ENCODE peak calls at places on chromosomes 11 and 22, in six cellular contexts. One of them, this sample, is unnamed.

GRCh38 chr11:6197466-6198200 is 1.4 kb upstream of the OR52W1 start:
- DNase-seq in HepG2: no peak
- DNase-seq in K562: no peak
- DNase-seq in GM12878: no peak
- DNase-seq in H1: no peak
- DNase-seq in HCT116: no peak
- DNase-seq in this sample: no peak

GRCh38 chr11:65288706-65289536 is 25.7 kb upstream of the CDC42EP2 start:
- DNase-seq in K562: no peak
- DNase-seq in H1: no peak
- DNase-seq in HepG2: no peak
- DNase-seq in GM12878: no peak
- DNase-seq in HCT116: no peak
- DNase-seq in this sample: no peak

GRCh38 chr11:13040969-13041561 is 31.9 kb downstream of the RASSF10 start:
- DNase-seq in H1: no peak
- DNase-seq in GM12878: no peak
- DNase-seq in HCT116: no peak
- DNase-seq in HepG2: no peak
- DNase-seq in K562: no peak
- DNase-seq in this sample: no peak

GRCh38 chr11:32374261-32374711 is 61.1 kb downstream of the WT1 start:
- DNase-seq in HCT116: peak; percentile 19
- DNase-seq in HepG2: peak; percentile 62
- DNase-seq in H1: peak; percentile 89
- DNase-seq in GM12878: peak; percentile 25
- DNase-seq in K562: peak; percentile 76
- DNase-seq in this sample: peak; percentile 46

GRCh38 chr11:62988281-62988680 is 3.5 kb upstream of the SLC22A6 start:
- DNase-seq in HCT116: no peak
- DNase-seq in K562: no peak
- DNase-seq in H1: no peak
- DNase-seq in GM12878: no peak
- DNase-seq in HepG2: no peak
- DNase-seq in this sample: no peak

GRCh38 chr11:11313426-11313825 is 39.6 kb downstream of the CSNK2A3 start:
- DNase-seq in HCT116: no peak
- DNase-seq in K562: no peak
- DNase-seq in GM12878: no peak
- DNase-seq in HepG2: peak; percentile 7
- DNase-seq in H1: no peak
- DNase-seq in this sample: no peak

GRCh38 chr22:21051145-21051835 is 5.5 kb downstream of the LRRC74B start:
- DNase-seq in H1: no peak
- DNase-seq in HepG2: no peak
- DNase-seq in HCT116: no peak
- DNase-seq in K562: no peak
- DNase-seq in GM12878: no peak
- DNase-seq in this sample: no peak

GRCh38 chr11:43631732-43632131 is 48.8 kb upstream of the HSD17B12 start:
- DNase-seq in H1: no peak
- DNase-seq in HepG2: no peak
- DNase-seq in K562: no peak
- DNase-seq in GM12878: no peak
- DNase-seq in HCT116: no peak
- DNase-seq in this sample: no peak

GRCh38 chr11:76655466-76656086 is 15.0 kb downstream of the LRRC32 start:
- DNase-seq in HepG2: no peak
- DNase-seq in H1: no peak
- DNase-seq in K562: no peak
- DNase-seq in HCT116: no peak
- DNase-seq in GM12878: no peak
- DNase-seq in this sample: no peak

GRCh38 chr22:26041931-26042330 is 127.3 kb upstream of the SEZ6L start:
- DNase-seq in H1: no peak
- DNase-seq in HepG2: no peak
- DNase-seq in K562: no peak
- DNase-seq in GM12878: no peak
- DNase-seq in HCT116: no peak
- DNase-seq in this sample: no peak

GRCh38 chr22:17777005-17777716 is 2.9 kb upstream of the BID start:
- DNase-seq in HepG2: peak; percentile 53
- DNase-seq in HCT116: no peak
- DNase-seq in K562: peak; percentile 56
- DNase-seq in GM12878: peak; percentile 87
- DNase-seq in H1: no peak
- DNase-seq in this sample: no peak

GRCh38 chr11:106022795-106023275 is 795 bp upstream of the MSANTD4 start:
- DNase-seq in HCT116: no peak
- DNase-seq in HepG2: no peak
- DNase-seq in H1: no peak
- DNase-seq in GM12878: no peak
- DNase-seq in K562: no peak
- DNase-seq in this sample: no peak

GRCh38 chr11:76808996-76809395 is 25.8 kb downstream of the TSKU start:
- DNase-seq in HepG2: no peak
- DNase-seq in GM12878: no peak
- DNase-seq in K562: no peak
- DNase-seq in HCT116: no peak
- DNase-seq in H1: no peak
- DNase-seq in this sample: no peak

GRCh38 chr11:105193260-105193659 is 53.7 kb upstream of the CARD18 start:
- DNase-seq in K562: no peak
- DNase-seq in GM12878: no peak
- DNase-seq in H1: no peak
- DNase-seq in HepG2: no peak
- DNase-seq in HCT116: no peak
- DNase-seq in this sample: no peak

GRCh38 chr11:15912825-15913224 is 443.5 kb downstream of the SOX6 start:
- DNase-seq in HCT116: no peak
- DNase-seq in HepG2: no peak
- DNase-seq in GM12878: no peak
- DNase-seq in H1: no peak
- DNase-seq in K562: no peak
- DNase-seq in this sample: no peak

GRCh38 chr22:18057568-18058209 is 20.1 kb upstream of the PEX26 start:
- DNase-seq in HCT116: peak; percentile 61
- DNase-seq in HepG2: peak; percentile 63
- DNase-seq in K562: peak; percentile 34
- DNase-seq in GM12878: peak; percentile 68
- DNase-seq in H1: no peak
- DNase-seq in this sample: no peak

GRCh38 chr22:18095101-18095805 is 15.4 kb upstream of the TUBA8 start:
- DNase-seq in GM12878: no peak
- DNase-seq in HCT116: no peak
- DNase-seq in K562: no peak
- DNase-seq in H1: no peak
- DNase-seq in HepG2: no peak
- DNase-seq in this sample: no peak

GRCh38 chr11:58900479-58901420 is 38.5 kb upstream of the GLYATL1 start:
- DNase-seq in K562: peak; percentile 63
- DNase-seq in H1: peak; percentile 98
- DNase-seq in HCT116: peak; percentile 80
- DNase-seq in HepG2: peak; percentile 56
- DNase-seq in GM12878: peak; percentile 16
- DNase-seq in this sample: peak; percentile 85

GRCh38 chr11:83072689-83073242 is 1.1 kb upstream of the RAB30 start:
- DNase-seq in H1: no peak
- DNase-seq in GM12878: no peak
- DNase-seq in HepG2: no peak
- DNase-seq in K562: no peak
- DNase-seq in HCT116: no peak
- DNase-seq in this sample: no peak

GRCh38 chr11:113960702-113961330 is 14.1 kb upstream of the HTR3A start:
- DNase-seq in HepG2: no peak
- DNase-seq in HCT116: no peak
- DNase-seq in GM12878: no peak
- DNase-seq in K562: no peak
- DNase-seq in H1: no peak
- DNase-seq in this sample: no peak
- H3K27me3 ChIP-seq in HepG2: no peaks in the 10 kb centered on the region
- H3K27me3 ChIP-seq in HCT116: peaks cover 7% of the 10 kb centered on the region
- H3K27me3 ChIP-seq in GM12878: peaks cover 2% of the 10 kb centered on the region
- H3K27me3 ChIP-seq in K562: peaks cover 56% of the 10 kb centered on the region
- H3K27me3 ChIP-seq in H1: no peaks in the 10 kb centered on the region
- H3K27me3 ChIP-seq in this sample: no peaks in the 10 kb centered on the region

GRCh38 chr11:1758611-1759150 is 5.0 kb downstream of the CTSD start:
- DNase-seq in H1: no peak
- DNase-seq in HepG2: no peak
- DNase-seq in HCT116: no peak
- DNase-seq in K562: no peak
- DNase-seq in GM12878: no peak
- DNase-seq in this sample: no peak

GRCh38 chr11:1760351-1761109 is 3.2 kb downstream of the CTSD start:
- DNase-seq in GM12878: no peak
- DNase-seq in HCT116: no peak
- DNase-seq in HepG2: no peak
- DNase-seq in H1: no peak
- DNase-seq in K562: no peak
- DNase-seq in this sample: no peak

GRCh38 chr11:1761110-1761856 is 2.4 kb downstream of the CTSD start:
- DNase-seq in K562: no peak
- DNase-seq in H1: no peak
- DNase-seq in HepG2: no peak
- DNase-seq in GM12878: no peak
- DNase-seq in HCT116: no peak
- DNase-seq in this sample: no peak

GRCh38 chr11:1759151-1759850 is 4.4 kb downstream of the CTSD start:
- DNase-seq in K562: no peak
- DNase-seq in H1: no peak
- DNase-seq in GM12878: no peak
- DNase-seq in HepG2: no peak
- DNase-seq in HCT116: no peak
- DNase-seq in this sample: no peak

GRCh38 chr11:1759851-1760220 is 3.9 kb downstream of the CTSD start:
- DNase-seq in K562: no peak
- DNase-seq in GM12878: no peak
- DNase-seq in HepG2: no peak
- DNase-seq in HCT116: no peak
- DNase-seq in H1: no peak
- DNase-seq in this sample: no peak
- H3K4me1 ChIP-seq in K562: peaks cover 31% of the 10 kb centered on the region
- H3K4me1 ChIP-seq in GM12878: peaks cover 12% of the 10 kb centered on the region
- H3K4me1 ChIP-seq in HepG2: peaks cover 38% of the 10 kb centered on the region
- H3K4me1 ChIP-seq in HCT116: peaks cover 33% of the 10 kb centered on the region
- H3K4me1 ChIP-seq in H1: no peaks in the 10 kb centered on the region
- H3K4me1 ChIP-seq in this sample: peaks cover 10% of the 10 kb centered on the region

GRCh38 chr11:78838417-78838816 is 263.8 kb upstream of the NARS2 start:
- DNase-seq in HepG2: no peak
- DNase-seq in HCT116: peak; percentile 6
- DNase-seq in K562: no peak
- DNase-seq in GM12878: no peak
- DNase-seq in H1: no peak
- DNase-seq in this sample: no peak

GRCh38 chr11:78832226-78832947 is 257.7 kb upstream of the NARS2 start:
- DNase-seq in HCT116: no peak
- DNase-seq in GM12878: no peak
- DNase-seq in H1: no peak
- DNase-seq in HepG2: no peak
- DNase-seq in K562: no peak
- DNase-seq in this sample: no peak

GRCh38 chr11:78833237-78833636 is 258.6 kb upstream of the NARS2 start:
- DNase-seq in GM12878: no peak
- DNase-seq in HepG2: no peak
- DNase-seq in H1: no peak
- DNase-seq in K562: no peak
- DNase-seq in HCT116: no peak
- DNase-seq in this sample: no peak

GRCh38 chr11:78834886-78835285 is 260.2 kb upstream of the NARS2 start:
- DNase-seq in GM12878: no peak
- DNase-seq in HepG2: no peak
- DNase-seq in H1: no peak
- DNase-seq in K562: no peak
- DNase-seq in HCT116: no peak
- DNase-seq in this sample: no peak

DNA sequence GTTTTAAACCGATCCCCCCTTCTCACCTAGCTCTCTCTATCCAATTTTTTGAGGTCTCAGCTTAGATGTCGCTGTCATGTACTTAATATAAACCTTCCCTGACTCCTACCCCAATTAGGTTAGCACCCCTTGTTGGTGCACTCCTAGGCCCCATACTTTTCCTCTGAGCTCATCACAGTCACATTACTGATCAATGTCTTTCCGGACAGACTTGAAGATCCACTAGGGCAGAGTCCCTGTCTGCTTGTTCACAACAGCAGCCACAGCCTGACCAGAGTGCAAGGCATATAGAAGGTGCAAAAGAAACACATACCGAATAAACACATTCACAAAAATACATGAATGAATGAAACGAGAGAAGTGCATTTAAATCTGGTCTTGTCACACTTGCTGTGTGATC is 261.0 kb upstream of the NARS2 start:
- DNase-seq in GM12878: no peak
- DNase-seq in HCT116: no peak
- DNase-seq in HepG2: no peak
- DNase-seq in K562: no peak
- DNase-seq in H1: no peak
- DNase-seq in this sample: no peak
- TF ChIP-seq ZNF274 in GM12878: no peak
- TF ChIP-seq ZNF274 in HCT116: no peak
- TF ChIP-seq ZNF274 in HepG2: no peak
- TF ChIP-seq ZNF274 in K562: no peak
- TF ChIP-seq ZNF274 in H1: no peak
- TF ChIP-seq ZNF274 in this sample: no peak

GRCh38 chr22:43639228-43639948 is 172.7 kb downstream of the EFCAB6 start:
- DNase-seq in HepG2: no peak
- DNase-seq in HCT116: no peak
- DNase-seq in H1: no peak
- DNase-seq in GM12878: no peak
- DNase-seq in K562: no peak
- DNase-seq in this sample: no peak

GRCh38 chr22:43636086-43636485 is 176.0 kb downstream of the EFCAB6 start:
- DNase-seq in GM12878: no peak
- DNase-seq in HepG2: no peak
- DNase-seq in K562: no peak
- DNase-seq in HCT116: no peak
- DNase-seq in H1: no peak
- DNase-seq in this sample: no peak

GRCh38 chr22:43635101-43635500 is 177.0 kb downstream of the EFCAB6 start:
- DNase-seq in H1: no peak
- DNase-seq in HCT116: no peak
- DNase-seq in HepG2: no peak
- DNase-seq in K562: no peak
- DNase-seq in GM12878: no peak
- DNase-seq in this sample: no peak

GRCh38 chr22:43637861-43638260 is 174.2 kb downstream of the EFCAB6 start:
- DNase-seq in HepG2: no peak
- DNase-seq in HCT116: no peak
- DNase-seq in K562: no peak
- DNase-seq in GM12878: no peak
- DNase-seq in H1: no peak
- DNase-seq in this sample: no peak

DNA sequence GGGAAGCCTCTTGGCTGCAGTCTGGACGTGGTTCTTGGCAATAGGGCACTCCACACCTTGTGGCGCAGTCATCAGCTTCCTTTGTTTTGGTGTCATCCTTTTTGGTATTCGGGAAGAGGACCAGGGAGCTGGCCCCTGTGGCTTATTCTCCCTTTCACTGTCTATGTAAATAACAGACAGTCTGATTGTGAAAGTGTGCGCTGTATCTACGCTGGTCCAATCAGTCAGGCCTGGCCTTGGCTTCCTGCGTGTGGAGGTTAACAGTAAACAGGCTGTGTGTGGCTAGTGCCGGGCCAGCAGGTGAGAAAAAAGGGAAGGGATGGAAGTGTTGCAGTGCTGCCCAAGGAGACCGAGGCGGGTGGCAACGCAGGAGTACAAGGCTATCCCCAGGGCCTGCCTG is 174.8 kb downstream of the EFCAB6 start:
- DNase-seq in HepG2: peak; percentile 6
- DNase-seq in GM12878: no peak
- DNase-seq in HCT116: no peak
- DNase-seq in K562: no peak
- DNase-seq in H1: no peak
- DNase-seq in this sample: no peak
- H3K27me3 ChIP-seq in HepG2: peaks cover 3% of the 10 kb centered on the region
- H3K27me3 ChIP-seq in GM12878: no peaks in the 10 kb centered on the region
- H3K27me3 ChIP-seq in HCT116: peaks cover 16% of the 10 kb centered on the region
- H3K27me3 ChIP-seq in K562: no peaks in the 10 kb centered on the region
- H3K27me3 ChIP-seq in H1: no peaks in the 10 kb centered on the region
- H3K27me3 ChIP-seq in this sample: no peaks in the 10 kb centered on the region